ENCODE peak calls at places on chromosome 9, in six cellular contexts. E is upper lobe of right lung, C is transverse colon, F is HCT116, G is thyroid gland, V is GM23338. N is an unnamed sample.

GRCh38 chr9:33180526-33181184 is 13.5 kb upstream of the B4GALT1 start:
- DNase-seq in E (no peak), C (no peak), F (no peak), G (no peak), V (no peak), N (no peak)

GRCh38 chr9:26132913-26133312 is 454.7 kb upstream of the TUSC1 start:
- DNase-seq in E (no peak), C (no peak), F (no peak), G (peak; percentile 24), V (peak; percentile 7), N (no peak)

GRCh38 chr9:36780186-36780585 is 207.5 kb downstream of the MELK start:
- DNase-seq in E (no peak), C (no peak), F (no peak), G (no peak), V (no peak), N (no peak)

GRCh38 chr9:134644715-134645606 is 3.4 kb downstream of the COL5A1 start:
- DNase-seq in E (no peak), C (peak; percentile 60), F (no peak), G (peak; percentile 7), V (no peak), N (peak; percentile 22)

GRCh38 chr9:134887686-134888602 is 7.3 kb downstream of the FCN2 start:
- DNase-seq in E (peak; percentile 52), C (no peak), F (no peak), G (no peak), V (no peak), N (no peak)

GRCh38 chr9:83330207-83331196 is 207.7 kb downstream of the FRMD3 start:
- DNase-seq in E (no peak), C (no peak), F (no peak), G (no peak), V (peak; percentile 41), N (no peak)

GRCh38 chr9:130872912-130873503 is 23.6 kb downstream of the QRFP start:
- DNase-seq in E (peak; percentile 59), C (peak; percentile 86), F (no peak), G (peak; percentile 90), V (no peak), N (peak; percentile 73)

GRCh38 chr9:111975709-111976108 is 79.1 kb downstream of the UGCG start:
- DNase-seq in E (peak; percentile 78), C (peak; percentile 67), F (peak; percentile 32), G (peak; percentile 21), V (peak; percentile 62), N (peak; percentile 22)

GRCh38 chr9:109771796-109772525 is 8.0 kb upstream of the PALM2AKAP2 start:
- DNase-seq in E (no peak), C (no peak), F (no peak), G (peak; percentile 88), V (no peak), N (no peak)

DNA sequence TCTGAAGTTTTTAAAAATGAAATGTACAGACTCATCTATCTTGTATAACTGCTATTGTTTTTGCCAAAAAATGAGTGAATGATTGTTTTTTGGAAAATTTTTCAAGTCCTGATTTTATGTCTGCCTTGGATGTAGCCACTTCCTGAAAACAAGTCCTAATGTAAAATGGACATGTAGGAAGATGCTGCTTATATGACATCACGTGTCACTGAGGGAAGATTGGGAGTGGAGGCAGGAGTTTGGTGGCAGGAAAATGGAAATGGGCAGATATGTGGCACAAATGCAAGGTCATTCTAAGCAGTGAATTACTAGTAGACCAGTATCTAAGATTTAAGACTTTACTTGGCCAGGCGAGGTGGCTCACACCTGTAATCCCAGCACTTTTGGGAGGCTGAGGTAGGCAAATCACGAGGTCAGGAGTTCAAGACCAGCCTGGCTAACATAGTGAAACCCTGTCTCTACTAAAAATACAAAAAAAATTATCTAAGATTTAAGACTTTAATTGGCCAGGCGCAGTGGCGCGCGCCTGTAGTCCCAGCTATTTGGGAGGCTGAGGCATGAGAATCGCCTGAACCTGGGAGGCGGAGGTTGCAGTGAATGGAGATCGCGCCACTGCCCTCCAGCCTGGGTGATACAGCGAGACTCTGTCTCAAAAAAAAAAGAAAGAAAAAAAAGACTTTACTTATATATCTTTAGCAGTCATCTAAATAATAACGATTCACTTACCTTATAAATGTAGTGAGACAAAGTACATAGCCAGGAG is 3.4 kb downstream of the DAPK1 start:
- DNase-seq in E (no peak), C (no peak), F (no peak), G (no peak), V (no peak), N (no peak)
- H3K4me3 ChIP-seq in E (peak overlapping the region; percentile 80), C (no peak overlapping the region), F (no peak overlapping the region), G (no peak overlapping the region), V (peak overlapping the region; percentile 91), N (no peak overlapping the region)

GRCh38 chr9:121225240-121225639 is 23.6 kb upstream of the RAB14 start:
- DNase-seq in E (no peak), C (no peak), F (no peak), G (no peak), V (no peak), N (no peak)

GRCh38 chr9:121222524-121223171 is 21.0 kb upstream of the RAB14 start:
- DNase-seq in E (no peak), C (no peak), F (peak; percentile 54), G (no peak), V (peak; percentile 59), N (no peak)

GRCh38 chr9:121218357-121219027 is 16.8 kb upstream of the RAB14 start:
- DNase-seq in E (no peak), C (no peak), F (no peak), G (no peak), V (no peak), N (no peak)

GRCh38 chr9:121217609-121218292 is 16.1 kb upstream of the RAB14 start:
- DNase-seq in E (no peak), C (no peak), F (no peak), G (no peak), V (no peak), N (no peak)

DNA sequence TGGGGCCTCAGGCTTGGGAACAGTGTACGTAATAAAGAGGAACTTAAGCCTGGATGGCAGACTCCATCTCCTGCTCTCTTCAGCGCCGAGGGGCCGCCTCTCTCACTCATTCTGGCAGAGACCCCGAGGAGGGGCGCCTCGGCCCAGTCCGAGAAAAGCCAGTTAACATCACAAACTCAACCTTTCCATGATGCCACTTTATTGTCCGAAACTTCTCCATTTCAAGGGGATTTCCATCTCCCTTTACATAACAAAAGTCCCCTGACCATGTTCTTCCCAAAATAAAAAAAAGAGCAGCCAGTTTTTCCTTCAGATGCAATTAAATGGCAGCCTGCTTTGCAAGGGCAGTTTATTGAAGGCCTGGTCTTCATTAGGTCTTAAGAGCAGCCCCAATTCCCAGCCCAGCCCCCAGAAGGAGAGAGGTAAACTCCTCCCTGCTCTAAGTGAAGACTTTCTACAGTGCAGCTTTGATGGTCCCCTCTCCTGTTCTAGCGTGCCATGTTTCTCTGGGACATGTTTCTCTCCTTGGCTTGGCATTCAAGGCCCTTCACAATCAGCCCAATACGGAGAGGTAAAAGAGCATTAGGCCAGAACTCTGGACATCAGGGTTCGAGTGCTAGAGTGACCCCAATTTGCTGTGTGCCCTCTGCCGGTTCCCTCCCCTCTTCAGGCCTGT is 19.5 kb upstream of the RAB14 start:
- DNase-seq in E (no peak), C (no peak), F (no peak), G (no peak), V (peak; percentile 79), N (no peak)
- H3K4me3 ChIP-seq in E (no peak overlapping the region), C (no peak overlapping the region), F (no peak overlapping the region), G (no peak overlapping the region), V (peak overlapping the region; percentile 9), N (no peak overlapping the region)

GRCh38 chr9:4862506-4863250 is 69.9 kb downstream of the RCL1 start:
- DNase-seq in E (no peak), C (no peak), F (no peak), G (no peak), V (no peak), N (no peak)
- H3K4me3 ChIP-seq in E (no peak overlapping the region), C (no peak overlapping the region), F (no peak overlapping the region), G (no peak overlapping the region), V (no peak overlapping the region), N (no peak overlapping the region)

GRCh38 chr9:96218821-96219614 is 83.0 kb downstream of the HSD17B3 start:
- DNase-seq in E (no peak), C (no peak), F (no peak), G (peak; percentile 50), V (peak; percentile 27), N (no peak)

GRCh38 chr9:96219615-96220257 is 82.2 kb downstream of the HSD17B3 start:
- DNase-seq in E (peak; percentile 75), C (peak; percentile 35), F (no peak), G (peak; percentile 70), V (peak; percentile 71), N (no peak)

GRCh38 chr9:96216618-96217017 is 85.4 kb downstream of the HSD17B3 start:
- DNase-seq in E (no peak), C (no peak), F (no peak), G (no peak), V (no peak), N (no peak)

GRCh38 chr9:96217358-96217755 is 84.6 kb downstream of the HSD17B3 start:
- DNase-seq in E (no peak), C (peak; percentile 13), F (no peak), G (no peak), V (no peak), N (no peak)

GRCh38 chr9:96217756-96218693 is 84.0 kb downstream of the HSD17B3 start:
- DNase-seq in E (peak; percentile 87), C (peak; percentile 82), F (no peak), G (peak; percentile 82), V (peak; percentile 81), N (no peak)
- H3K4me3 ChIP-seq in E (peak overlapping the region; percentile 38), C (no peak overlapping the region), F (no peak overlapping the region), G (no peak overlapping the region), V (peak overlapping the region; percentile 49), N (no peak overlapping the region)

GRCh38 chr9:92964981-92965758 is 17.8 kb downstream of the FGD3 start:
- DNase-seq in E (peak; percentile 77), C (peak; percentile 53), F (no peak), G (no peak), V (no peak), N (no peak)

GRCh38 chr9:92966518-92966800 is 19.1 kb downstream of the FGD3 start:
- DNase-seq in E (peak; percentile 46), C (no peak), F (no peak), G (no peak), V (no peak), N (no peak)

GRCh38 chr9:92964607-92964975 is 17.3 kb downstream of the FGD3 start:
- DNase-seq in E (peak; percentile 66), C (no peak), F (no peak), G (no peak), V (no peak), N (no peak)

GRCh38 chr9:92963831-92964606 is 16.7 kb downstream of the FGD3 start:
- DNase-seq in E (peak; percentile 70), C (peak; percentile 59), F (no peak), G (no peak), V (no peak), N (no peak)

GRCh38 chr9:92965759-92966517 is 18.6 kb downstream of the FGD3 start:
- DNase-seq in E (peak; percentile 61), C (no peak), F (no peak), G (no peak), V (no peak), N (no peak)
- H3K4me3 ChIP-seq in E (peak overlapping the region; percentile 54), C (no peak overlapping the region), F (no peak overlapping the region), G (no peak overlapping the region), V (no peak overlapping the region), N (no peak overlapping the region)

N was measured in LNCaP clone FGC.